ENCODE peak calls at places on chromosomes 6 and 20, in four cellular contexts. R, Q, A and U are unnamed samples.

GRCh38 chr6:135955106-135955505 is 103.6 kb downstream of the PDE7B start:
- DNase-seq in A (no peak), R (no peak), Q (no peak), U (no peak)

GRCh38 chr20:4130404-4131189 is 115.2 kb upstream of the RNF24 start:
- DNase-seq in A (peak), Q (peak), R (no peak), U (peak)

GRCh38 chr20:15061955-15062354 is 724.5 kb upstream of the FLRT3 start:
- DNase-seq in Q (no peak), R (no peak), A (no peak), U (no peak)

GRCh38 chr20:19929749-19930148 is 87.4 kb upstream of the NAA20 start:
- DNase-seq in Q (no peak), A (no peak), R (no peak), U (no peak)

GRCh38 chr20:11377761-11378160 is 539.9 kb upstream of the BTBD3 start:
- DNase-seq in Q (no peak), R (no peak), A (no peak), U (no peak)

GRCh38 chr6:141394125-141394536 is 738.6 kb upstream of the GJE1 start:
- DNase-seq in R (no peak), Q (no peak), A (no peak), U (no peak)

GRCh38 chr6:161168281-161168891 is 105.5 kb downstream of the AGPAT4 start:
- DNase-seq in Q (peak), A (no peak), R (no peak), U (no peak)

GRCh38 chr20:34621383-34622367 is 55.2 kb downstream of the PIGU start:
- DNase-seq in A (no peak), Q (peak), R (no peak), U (no peak)

GRCh38 chr6:157223021-157223430 is 100.3 kb downstream of the TMEM242 start:
- DNase-seq in A (no peak), Q (no peak), R (no peak), U (no peak)

GRCh38 chr20:5182615-5183254 is 55.9 kb downstream of the CDS2 start:
- DNase-seq in R (no peak), Q (no peak), A (no peak), U (no peak)

GRCh38 chr20:37096415-37097039 is 730 bp upstream of the RBL1 start:
- DNase-seq in A (no peak), R (no peak), Q (no peak), U (no peak)

GRCh38 chr6:32436995-32437836 is 2.5 kb upstream of the HLA-DRA start:
- DNase-seq in A (no peak), R (no peak), Q (peak), U (no peak)

GRCh38 chr20:54347216-54347833 is 128.1 kb upstream of the DOK5 start:
- DNase-seq in Q (no peak), R (no peak), A (no peak), U (no peak)

GRCh38 chr6:142381845-142382378 is 80.1 kb downstream of the ADGRG6 start:
- DNase-seq in R (no peak), Q (no peak), A (no peak), U (no peak)

GRCh38 chr6:26234421-26235239 is 130.4 kb upstream of the BTN3A2 start:
- DNase-seq in R (peak), A (peak), Q (peak), U (peak)

GRCh38 chr6:164010446-164011071 is 596.0 kb downstream of the QKI start:
- DNase-seq in R (no peak), Q (no peak), A (no peak), U (no peak)

GRCh38 chr6:158416841-158417759 is 104.8 kb downstream of the TULP4 start:
- DNase-seq in R (no peak), A (no peak), Q (peak), U (no peak)

GRCh38 chr6:2919401-2919800 is 16.3 kb upstream of the SERPINB9 start:
- DNase-seq in Q (no peak), R (no peak), A (no peak), U (no peak)

GRCh38 chr20:22515264-22515663 is 69.1 kb downstream of the FOXA2 start:
- DNase-seq in R (no peak), Q (no peak), A (no peak), U (no peak)